ENCODE peak calls at places on chromosomes 6 and 20, in four cellular contexts. One of them, this sample, is unnamed.

GRCh38 chr6:3749991-3750323 is 1.6 kb downstream of the PXDC1 start:
- DNase-seq in breast epithelium: peak; percentile 72
- DNase-seq in non-pigmented ciliary epithelial cell: no peak
- DNase-seq in SHP77: no peak
- DNase-seq in this sample: peak; percentile 84

GRCh38 chr6:26200918-26201721 is 113.9 kb downstream of the HFE start:
- DNase-seq in breast epithelium: no peak
- DNase-seq in non-pigmented ciliary epithelial cell: no peak
- DNase-seq in SHP77: no peak
- DNase-seq in this sample: no peak

GRCh38 chr20:36645998-36646397 is at the start of gene SLA2:
- DNase-seq in breast epithelium: no peak
- DNase-seq in non-pigmented ciliary epithelial cell: no peak
- DNase-seq in SHP77: no peak
- DNase-seq in this sample: no peak

GRCh38 chr6:56851541-56852248 is 103.2 kb upstream of the BEND6 start:
- DNase-seq in breast epithelium: peak; percentile 32
- DNase-seq in non-pigmented ciliary epithelial cell: no peak
- DNase-seq in SHP77: peak; percentile 59
- DNase-seq in this sample: peak; percentile 91

GRCh38 chr6:96157018-96157565 is 141.3 kb downstream of the FUT9 start:
- DNase-seq in breast epithelium: no peak
- DNase-seq in non-pigmented ciliary epithelial cell: no peak
- DNase-seq in SHP77: no peak
- DNase-seq in this sample: no peak

GRCh38 chr6:90714319-90714718 is 127.4 kb upstream of the MAP3K7 start:
- DNase-seq in breast epithelium: no peak
- DNase-seq in non-pigmented ciliary epithelial cell: no peak
- DNase-seq in SHP77: no peak
- DNase-seq in this sample: no peak

GRCh38 chr6:148814082-148814790 is 67.4 kb downstream of the UST start:
- DNase-seq in breast epithelium: no peak
- DNase-seq in non-pigmented ciliary epithelial cell: no peak
- DNase-seq in SHP77: no peak
- DNase-seq in this sample: no peak

GRCh38 chr6:76701610-76702009 is 629.1 kb upstream of the IMPG1 start:
- DNase-seq in breast epithelium: no peak
- DNase-seq in non-pigmented ciliary epithelial cell: no peak
- DNase-seq in SHP77: no peak
- DNase-seq in this sample: no peak

GRCh38 chr6:84740385-84740784 is 24.0 kb downstream of the TBX18 start:
- DNase-seq in breast epithelium: no peak
- DNase-seq in non-pigmented ciliary epithelial cell: no peak
- DNase-seq in SHP77: no peak
- DNase-seq in this sample: no peak

GRCh38 chr6:48061630-48062029 is 49.4 kb downstream of the PTCHD4 start:
- DNase-seq in breast epithelium: no peak
- DNase-seq in non-pigmented ciliary epithelial cell: no peak
- DNase-seq in SHP77: no peak
- DNase-seq in this sample: peak; percentile 19

GRCh38 chr6:89412071-89413005 is at the start of gene RRAGD:
- DNase-seq in breast epithelium: peak; percentile 65
- DNase-seq in non-pigmented ciliary epithelial cell: no peak
- DNase-seq in SHP77: peak; percentile 72
- DNase-seq in this sample: peak; percentile 6

GRCh38 chr6:15796844-15797243 is 134.0 kb upstream of the DTNBP1 start:
- DNase-seq in breast epithelium: no peak
- DNase-seq in non-pigmented ciliary epithelial cell: no peak
- DNase-seq in SHP77: no peak
- DNase-seq in this sample: peak; percentile 41

GRCh38 chr6:151617539-151617938 is 123.7 kb downstream of the CCDC170 start:
- DNase-seq in breast epithelium: no peak
- DNase-seq in non-pigmented ciliary epithelial cell: no peak
- DNase-seq in SHP77: no peak
- DNase-seq in this sample: no peak

GRCh38 chr20:58196402-58197184 is 31.9 kb downstream of the ANKRD60 start:
- DNase-seq in breast epithelium: no peak
- DNase-seq in non-pigmented ciliary epithelial cell: no peak
- DNase-seq in SHP77: no peak
- DNase-seq in this sample: no peak

GRCh38 chr6:21808045-21808470 is 214.5 kb downstream of the SOX4 start:
- DNase-seq in breast epithelium: peak; percentile 23
- DNase-seq in non-pigmented ciliary epithelial cell: peak; percentile 22
- DNase-seq in SHP77: no peak
- DNase-seq in this sample: peak; percentile 69

This sample was measured in EL.